ENCODE peak calls at places on chromosomes 6 and 20, in five cellular contexts. I, B, V, A and Q are unnamed samples.

GRCh38 chr6:143027058-143027457 is 33.6 kb upstream of the AIG1 start:
- DNase-seq in I (no peak), B (peak), V (peak), A (peak), Q (peak)

GRCh38 chr20:634526-634925 is 18.5 kb downstream of the SRXN1 start:
- DNase-seq in I (no peak), B (no peak), V (no peak), A (no peak), Q (no peak)

GRCh38 chr20:63682384-63683139 is 13.9 kb upstream of the TNFRSF6B start:
- DNase-seq in I (no peak), B (peak), V (no peak), A (peak), Q (peak)

GRCh38 chr6:141593311-141593710 is 539.4 kb upstream of the GJE1 start:
- DNase-seq in I (no peak), B (no peak), V (no peak), A (no peak), Q (no peak)

GRCh38 chr6:45474376-45474775 is 96.6 kb upstream of the SUPT3H start:
- DNase-seq in I (no peak), B (no peak), V (no peak), A (no peak), Q (no peak)

GRCh38 chr6:54929245-54929909 is 82.8 kb downstream of the FAM83B start:
- DNase-seq in I (no peak), B (no peak), V (no peak), A (no peak), Q (no peak)

GRCh38 chr20:48789185-48789668 is 38.6 kb downstream of the PREX1 start:
- DNase-seq in I (no peak), B (no peak), V (no peak), A (no peak), Q (no peak)

GRCh38 chr20:64001607-64002011 is 20.7 kb downstream of the PRPF6 start:
- DNase-seq in I (no peak), B (no peak), V (no peak), A (no peak), Q (no peak)

GRCh38 chr6:105872244-105872643 is 213.9 kb upstream of the PRDM1 start:
- DNase-seq in I (no peak), B (no peak), V (no peak), A (no peak), Q (no peak)

GRCh38 chr6:53794720-53795253 is at the start of gene LRRC1:
- DNase-seq in I (peak), B (peak), V (peak), A (peak), Q (peak)

GRCh38 chr20:32908334-32909292 is 49.9 kb downstream of the EFCAB8 start:
- DNase-seq in I (no peak), B (no peak), V (no peak), A (no peak), Q (peak)

GRCh38 chr6:143724876-143725275 is 47.1 kb downstream of the PHACTR2 start:
- DNase-seq in I (no peak), B (no peak), V (no peak), A (no peak), Q (no peak)

GRCh38 chr6:143578054-143578453 is 66.5 kb upstream of the FUCA2 start:
- DNase-seq in I (no peak), B (no peak), V (no peak), A (no peak), Q (no peak)

GRCh38 chr20:16528078-16528477 is 45.2 kb downstream of the KIF16B start:
- DNase-seq in I (no peak), B (peak), V (no peak), A (no peak), Q (peak)

GRCh38 chr6:90350689-90351554 is 54.3 kb upstream of the BACH2 start:
- DNase-seq in I (no peak), B (no peak), V (no peak), A (no peak), Q (no peak)

GRCh38 chr6:52603000-52603795 is 26.3 kb upstream of the TRAM2 start:
- DNase-seq in I (no peak), B (peak), V (no peak), A (no peak), Q (no peak)

GRCh38 chr6:157268396-157268795 is 54.9 kb downstream of the TMEM242 start:
- DNase-seq in I (no peak), B (no peak), V (no peak), A (no peak), Q (no peak)

GRCh38 chr6:138972226-138972665 is 15.8 kb downstream of the REPS1 start:
- DNase-seq in I (no peak), B (no peak), V (no peak), A (no peak), Q (no peak)

GRCh38 chr20:32437391-32438074 is 79.4 kb downstream of the ASXL1 start:
- DNase-seq in I (no peak), B (no peak), V (no peak), A (no peak), Q (no peak)

GRCh38 chr20:51635680-51636079 is 93.2 kb upstream of the NFATC2 start:
- DNase-seq in I (no peak), B (no peak), V (no peak), A (no peak), Q (no peak)

GRCh38 chr6:10099648-10100047 is 315.2 kb downstream of the TFAP2A start:
- DNase-seq in I (no peak), B (no peak), V (no peak), A (no peak), Q (no peak)

GRCh38 chr20:47990507-47991132 is 205.3 kb upstream of the SULF2 start:
- DNase-seq in I (no peak), B (no peak), V (no peak), A (no peak), Q (no peak)